ENCODE peak calls at places on chromosomes 16 and 17, in nine cellular contexts. O, Y, C, S, M, E, B, G and I are unnamed samples.

GRCh38 chr17:75845933-75846700 is 1.9 kb upstream of the UNC13D start:
- DNase-seq in O (no peak), Y (no peak), C (no peak), S (no peak), M (no peak), E (no peak), B (no peak), G (no peak), I (peak; percentile 82)

GRCh38 chr17:47663997-47664941 is 14.6 kb downstream of the KPNB1 start:
- DNase-seq in O (peak; percentile 81), Y (peak; percentile 44), C (no peak), S (no peak), M (peak; percentile 47), E (peak; percentile 70), B (peak; percentile 75), G (peak; percentile 48), I (no peak)

GRCh38 chr17:15431201-15431600 is 36.2 kb downstream of the CDRT4 start:
- DNase-seq in O (no peak), Y (peak; percentile 71), C (no peak), S (no peak), M (no peak), E (no peak), B (no peak), G (peak; percentile 27), I (no peak)

GRCh38 chr16:19524356-19524865 is 669 bp downstream of the CCP110 start:
- DNase-seq in O (no peak), Y (no peak), C (no peak), S (no peak), M (no peak), E (peak; percentile 19), B (no peak), G (no peak), I (no peak)

GRCh38 chr17:1022278-1023024 is 25.5 kb downstream of the TIMM22 start:
- DNase-seq in O (no peak), Y (no peak), C (no peak), S (no peak), M (peak; percentile 66), E (no peak), B (no peak), G (no peak), I (no peak)

GRCh38 chr17:80850817-80851216 is 140.8 kb upstream of the CHMP6 start:
- DNase-seq in O (peak; percentile 32), Y (no peak), C (no peak), S (peak; percentile 77), M (no peak), E (no peak), B (no peak), G (no peak), I (no peak)

GRCh38 chr16:81624718-81625543 is 154.2 kb upstream of the PLCG2 start:
- DNase-seq in O (no peak), Y (no peak), C (no peak), S (no peak), M (no peak), E (no peak), B (no peak), G (no peak), I (no peak)

GRCh38 chr17:56637254-56637653 is 43.8 kb downstream of the NOG start:
- DNase-seq in O (no peak), Y (no peak), C (no peak), S (no peak), M (no peak), E (no peak), B (no peak), G (no peak), I (no peak)

GRCh38 chr17:72416054-72416691 is 295.4 kb downstream of the SOX9 start:
- DNase-seq in O (no peak), Y (no peak), C (no peak), S (peak; percentile 98), M (no peak), E (peak; percentile 72), B (peak; percentile 22), G (no peak), I (no peak)

GRCh38 chr17:4576729-4577322 is 7.5 kb upstream of the SMTNL2 start:
- DNase-seq in O (no peak), Y (no peak), C (no peak), S (no peak), M (no peak), E (no peak), B (no peak), G (no peak), I (no peak)

GRCh38 chr16:67055712-67056487 is 27.0 kb downstream of the CBFB start:
- DNase-seq in O (peak; percentile 97), Y (no peak), C (no peak), S (no peak), M (no peak), E (peak; percentile 21), B (peak; percentile 71), G (peak; percentile 99), I (no peak)

GRCh38 chr16:57134982-57135381 is 42.6 kb downstream of the CPNE2 start:
- DNase-seq in O (no peak), Y (no peak), C (no peak), S (no peak), M (no peak), E (no peak), B (no peak), G (no peak), I (no peak)

GRCh38 chr17:79792984-79793923 is 3.6 kb downstream of the CBX8 start:
- DNase-seq in O (peak; percentile 70), Y (no peak), C (no peak), S (no peak), M (no peak), E (peak; percentile 40), B (peak; percentile 60), G (peak; percentile 85), I (no peak)

GRCh38 chr16:53945996-53946395 is 242.0 kb downstream of the FTO start:
- DNase-seq in O (peak; percentile 83), Y (no peak), C (no peak), S (no peak), M (no peak), E (peak; percentile 22), B (peak; percentile 76), G (peak; percentile 36), I (no peak)

GRCh38 chr16:84141143-84141670 is 3.8 kb downstream of the HSDL1 start:
- DNase-seq in O (no peak), Y (no peak), C (no peak), S (no peak), M (no peak), E (no peak), B (no peak), G (no peak), I (no peak)

GRCh38 chr16:84144301-84144858 is 597 bp downstream of the HSDL1 start:
- DNase-seq in O (peak; percentile 24), Y (no peak), C (no peak), S (no peak), M (peak; percentile 19), E (peak; percentile 67), B (peak; percentile 20), G (no peak), I (no peak)

GRCh38 chr16:84143081-84143480 is 1.9 kb downstream of the HSDL1 start:
- DNase-seq in O (no peak), Y (no peak), C (no peak), S (no peak), M (no peak), E (no peak), B (no peak), G (no peak), I (no peak)

GRCh38 chr16:84143784-84144199 is 1.2 kb downstream of the HSDL1 start:
- DNase-seq in O (no peak), Y (no peak), C (no peak), S (no peak), M (no peak), E (no peak), B (peak; percentile 11), G (no peak), I (no peak)

GRCh38 chr16:84144859-84145639 is at the start of the genes DNAAF1 and HSDL1:
- DNase-seq in O (peak; percentile 84), Y (peak; percentile 86), C (peak; percentile 53), S (no peak), M (peak; percentile 90), E (peak; percentile 100), B (peak; percentile 88), G (peak; percentile 63), I (peak; percentile 98)
- TF ChIP-seq CTCF in O (no peak), Y (no peak), C (no peak), S (peak; percentile 23), M (no peak), E (no peak), B (no peak), G (peak; percentile 44), I (no peak)

DNA sequence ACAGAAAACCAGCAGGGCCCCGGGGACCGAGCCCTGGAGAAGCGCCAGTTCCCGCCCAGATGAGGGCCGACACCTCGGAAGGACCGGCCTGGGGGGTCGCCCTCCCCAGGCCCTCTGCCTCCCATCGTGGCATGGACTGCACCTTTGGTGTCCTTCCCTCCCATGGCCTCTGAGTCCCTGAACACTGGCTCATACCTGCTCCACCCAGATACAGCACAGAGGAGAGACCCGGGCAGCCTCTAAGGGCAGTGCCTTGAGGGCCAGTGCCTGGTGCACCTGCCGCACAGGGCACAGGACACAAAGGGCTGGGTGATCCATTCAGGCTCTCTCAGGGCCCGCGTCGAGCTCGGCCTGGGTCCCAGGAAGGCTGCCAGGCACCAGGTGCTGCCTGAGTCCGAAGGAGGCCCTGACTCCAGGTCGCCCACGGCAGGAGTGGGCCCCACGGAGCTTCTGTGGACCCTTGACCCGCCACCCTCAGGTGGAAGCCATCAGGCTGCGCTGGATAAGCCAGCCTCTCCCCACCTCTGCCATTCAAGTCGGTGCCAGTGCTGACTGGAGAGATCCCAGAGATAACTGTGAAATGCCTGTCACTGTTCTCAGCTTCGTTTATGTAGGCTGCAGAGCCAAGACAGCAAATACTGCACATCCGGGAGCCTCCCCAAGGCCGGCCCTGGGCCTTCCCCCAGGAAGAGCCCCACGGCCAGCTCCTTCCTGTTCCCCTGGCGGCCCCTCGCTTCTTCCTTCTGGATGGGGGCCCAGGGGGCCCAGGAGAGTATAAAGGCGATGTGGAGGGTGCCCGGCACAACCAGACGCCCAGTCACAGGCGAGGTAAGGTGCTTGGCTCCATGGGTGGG is at the start of gene ZG16B:
- DNase-seq in O (peak; percentile 31), Y (no peak), C (no peak), S (no peak), M (no peak), E (peak; percentile 64), B (no peak), G (no peak), I (no peak)
- TF ChIP-seq CTCF in O (no peak), Y (no peak), C (no peak), S (no peak), M (no peak), E (no peak), B (no peak), G (no peak), I (no peak)

GRCh38 chr17:77462553-77463497 is 322.1 kb downstream of the SEC14L1 start:
- DNase-seq in O (no peak), Y (no peak), C (no peak), S (no peak), M (no peak), E (no peak), B (no peak), G (no peak), I (no peak)
- TF ChIP-seq CTCF in O (no peak), Y (no peak), C (no peak), S (no peak), M (no peak), E (no peak), B (no peak), G (no peak), I (no peak)

DNA sequence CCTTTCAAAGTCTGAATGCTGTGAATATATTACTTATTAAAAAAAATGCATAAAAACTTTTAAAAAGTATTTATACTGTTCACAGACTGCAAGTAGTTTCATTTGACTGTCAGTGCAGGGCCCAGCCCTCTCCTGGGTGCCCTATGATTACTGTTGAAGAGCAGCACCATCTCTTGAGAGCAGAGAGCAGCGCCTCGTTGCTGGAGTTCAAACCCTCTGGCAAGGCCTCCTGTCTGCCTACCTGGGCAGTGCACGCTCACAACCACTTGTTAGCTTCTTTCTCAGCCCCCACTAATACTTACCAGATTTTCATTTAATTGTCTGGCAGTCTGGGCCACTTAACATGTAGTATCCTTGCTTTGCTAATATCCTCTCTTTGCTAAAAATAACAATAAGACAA is 233.4 kb downstream of the PHKB start:
- DNase-seq in O (no peak), Y (no peak), C (no peak), S (no peak), M (no peak), E (no peak), B (no peak), G (no peak), I (no peak)
- TF ChIP-seq CTCF in O (peak; percentile 21), Y (no peak), C (no peak), S (no peak), M (no peak), E (no peak), B (no peak), G (no peak), I (no peak)